ENCODE peak calls at places on chromosome 19, in four cellular contexts. One of them, this sample, is unnamed. For H3K4me1, H3K9me3 and H3K27me3, the result is how much of the 10 kb centered on the place peaks cover.

GRCh38 chr19:13840751-13841338 is 36.1 kb upstream of the NANOS3 start:
- DNase-seq in neural progenitor cell: no peak
- DNase-seq in neuronal stem cell: no peak
- DNase-seq in right cardiac atrium: no peak
- DNase-seq in this sample: no peak

GRCh38 chr19:30254214-30254613 is 118.0 kb upstream of the ZNF536 start:
- DNase-seq in neural progenitor cell: no peak
- DNase-seq in neuronal stem cell: no peak
- DNase-seq in right cardiac atrium: no peak
- DNase-seq in this sample: no peak

GRCh38 chr19:3509566-3509989 is 3.5 kb downstream of the FZR1 start:
- DNase-seq in neuronal stem cell: no peak
- DNase-seq in neural progenitor cell: no peak
- DNase-seq in right cardiac atrium: no peak
- DNase-seq in this sample: no peak

GRCh38 chr19:18629166-18630088 is 7.4 kb upstream of the KLHL26 start:
- DNase-seq in neural progenitor cell: peak
- DNase-seq in right cardiac atrium: peak
- DNase-seq in neuronal stem cell: no peak
- DNase-seq in this sample: no peak

GRCh38 chr19:41641879-41642485 is 15.1 kb upstream of the CEACAM4 start:
- DNase-seq in right cardiac atrium: no peak
- DNase-seq in neuronal stem cell: peak
- DNase-seq in neural progenitor cell: peak
- DNase-seq in this sample: peak

GRCh38 chr19:8109890-8110662 is 39.3 kb downstream of the FBN3 start:
- DNase-seq in neural progenitor cell: no peak
- DNase-seq in right cardiac atrium: no peak
- DNase-seq in neuronal stem cell: no peak
- DNase-seq in this sample: no peak

GRCh38 chr19:2640563-2641331 is 61.7 kb downstream of the GNG7 start:
- DNase-seq in right cardiac atrium: no peak
- DNase-seq in neuronal stem cell: no peak
- DNase-seq in neural progenitor cell: no peak
- DNase-seq in this sample: no peak

GRCh38 chr19:30371960-30372824 is at the start of gene ZNF536:
- DNase-seq in neural progenitor cell: peak
- DNase-seq in neuronal stem cell: no peak
- DNase-seq in right cardiac atrium: no peak
- DNase-seq in this sample: no peak

GRCh38 chr19:30225615-30226463 is 146.3 kb upstream of the ZNF536 start:
- DNase-seq in neuronal stem cell: no peak
- DNase-seq in right cardiac atrium: no peak
- DNase-seq in neural progenitor cell: peak
- DNase-seq in this sample: no peak

GRCh38 chr19:6239401-6239844 is 40.4 kb downstream of the MLLT1 start:
- DNase-seq in neural progenitor cell: no peak
- DNase-seq in right cardiac atrium: peak
- DNase-seq in neuronal stem cell: no peak
- DNase-seq in this sample: no peak

GRCh38 chr19:6241680-6242079 is 38.1 kb downstream of the MLLT1 start:
- DNase-seq in neuronal stem cell: no peak
- DNase-seq in neural progenitor cell: no peak
- DNase-seq in right cardiac atrium: peak
- DNase-seq in this sample: no peak

GRCh38 chr19:6239871-6240676 is 39.7 kb downstream of the MLLT1 start:
- DNase-seq in neuronal stem cell: no peak
- DNase-seq in neural progenitor cell: peak
- DNase-seq in right cardiac atrium: peak
- DNase-seq in this sample: no peak

GRCh38 chr19:6241056-6241455 is 38.7 kb downstream of the MLLT1 start:
- DNase-seq in right cardiac atrium: no peak
- DNase-seq in neuronal stem cell: no peak
- DNase-seq in neural progenitor cell: no peak
- DNase-seq in this sample: no peak

DNA sequence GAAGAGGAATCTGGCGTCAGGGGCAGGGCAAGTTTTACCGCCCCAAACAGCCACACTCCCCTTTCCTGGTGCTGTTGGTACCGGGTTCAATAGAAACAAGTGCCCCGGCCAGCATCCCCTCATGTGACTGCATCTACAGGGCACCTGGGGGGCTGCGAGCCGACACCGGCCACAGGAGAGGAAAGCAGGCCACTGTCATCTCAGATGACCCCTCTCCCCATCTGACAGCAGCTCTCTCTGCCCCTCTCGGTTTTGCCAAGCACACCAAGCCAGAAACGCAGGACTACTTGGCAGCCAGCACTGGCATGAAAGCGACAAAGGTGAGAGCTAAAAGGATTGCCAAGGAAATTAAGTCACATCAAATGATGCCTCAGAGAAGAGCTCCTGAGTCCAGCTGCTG is 37.1 kb downstream of the MLLT1 start:
- DNase-seq in neural progenitor cell: no peak
- DNase-seq in neuronal stem cell: no peak
- DNase-seq in right cardiac atrium: no peak
- DNase-seq in this sample: no peak
- H3K4me1 ChIP-seq in neural progenitor cell: under half
- H3K4me1 ChIP-seq in neuronal stem cell: under half
- H3K4me1 ChIP-seq in right cardiac atrium: under half
- H3K4me1 ChIP-seq in this sample: under half

GRCh38 chr19:1154731-1155351 is 19.2 kb downstream of the SBNO2 start:
- DNase-seq in neural progenitor cell: no peak
- DNase-seq in right cardiac atrium: peak
- DNase-seq in neuronal stem cell: no peak
- DNase-seq in this sample: no peak

GRCh38 chr19:1157931-1158884 is 15.9 kb downstream of the SBNO2 start:
- DNase-seq in neuronal stem cell: no peak
- DNase-seq in neural progenitor cell: no peak
- DNase-seq in right cardiac atrium: peak
- DNase-seq in this sample: no peak

GRCh38 chr19:1156830-1157615 is 17.0 kb downstream of the SBNO2 start:
- DNase-seq in neuronal stem cell: no peak
- DNase-seq in neural progenitor cell: no peak
- DNase-seq in right cardiac atrium: peak
- DNase-seq in this sample: no peak

GRCh38 chr19:1155352-1156304 is 18.4 kb downstream of the SBNO2 start:
- DNase-seq in right cardiac atrium: peak
- DNase-seq in neuronal stem cell: no peak
- DNase-seq in neural progenitor cell: no peak
- DNase-seq in this sample: no peak

DNA sequence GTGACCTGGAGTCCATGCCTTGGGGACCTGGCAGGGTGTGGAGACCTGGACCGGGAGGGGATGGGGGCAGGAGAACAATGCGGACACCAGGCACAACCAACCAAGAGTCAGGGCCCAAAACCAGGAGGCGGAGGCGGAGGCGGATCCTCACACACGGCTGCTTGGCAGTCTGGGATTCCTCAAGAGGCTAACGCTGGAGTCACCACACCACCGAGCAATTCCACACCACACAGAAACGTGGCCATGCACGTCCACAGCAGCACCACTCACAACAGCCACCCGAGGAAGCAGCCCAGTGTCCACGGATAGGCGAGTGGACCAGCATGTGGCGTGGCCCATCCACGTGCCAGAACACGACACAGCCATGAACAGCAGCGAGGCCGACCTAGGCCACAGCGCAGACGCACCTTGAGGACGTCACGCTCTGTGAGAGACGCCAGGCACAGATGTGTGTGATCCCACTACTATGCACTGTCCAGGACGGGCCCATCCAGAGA is 17.7 kb downstream of the SBNO2 start:
- DNase-seq in right cardiac atrium: peak
- DNase-seq in neural progenitor cell: no peak
- DNase-seq in neuronal stem cell: no peak
- DNase-seq in this sample: no peak
- H3K9me3 ChIP-seq in right cardiac atrium: under half
- H3K9me3 ChIP-seq in neural progenitor cell: under half
- H3K9me3 ChIP-seq in neuronal stem cell: under half
- H3K9me3 ChIP-seq in this sample: under half

GRCh38 chr19:38402967-38403674 is at the start of gene FAM98C:
- DNase-seq in neuronal stem cell: peak
- DNase-seq in right cardiac atrium: peak
- DNase-seq in neural progenitor cell: peak
- DNase-seq in this sample: peak

GRCh38 chr19:38399537-38399936 is 3.4 kb upstream of the FAM98C start:
- DNase-seq in right cardiac atrium: no peak
- DNase-seq in neural progenitor cell: no peak
- DNase-seq in neuronal stem cell: no peak
- DNase-seq in this sample: no peak

GRCh38 chr19:38402623-38402966 is 298 bp upstream of the FAM98C start:
- DNase-seq in neuronal stem cell: no peak
- DNase-seq in right cardiac atrium: no peak
- DNase-seq in neural progenitor cell: no peak
- DNase-seq in this sample: no peak

GRCh38 chr19:38400361-38400760 is 2.5 kb upstream of the FAM98C start:
- DNase-seq in neuronal stem cell: no peak
- DNase-seq in neural progenitor cell: no peak
- DNase-seq in right cardiac atrium: no peak
- DNase-seq in this sample: no peak

DNA sequence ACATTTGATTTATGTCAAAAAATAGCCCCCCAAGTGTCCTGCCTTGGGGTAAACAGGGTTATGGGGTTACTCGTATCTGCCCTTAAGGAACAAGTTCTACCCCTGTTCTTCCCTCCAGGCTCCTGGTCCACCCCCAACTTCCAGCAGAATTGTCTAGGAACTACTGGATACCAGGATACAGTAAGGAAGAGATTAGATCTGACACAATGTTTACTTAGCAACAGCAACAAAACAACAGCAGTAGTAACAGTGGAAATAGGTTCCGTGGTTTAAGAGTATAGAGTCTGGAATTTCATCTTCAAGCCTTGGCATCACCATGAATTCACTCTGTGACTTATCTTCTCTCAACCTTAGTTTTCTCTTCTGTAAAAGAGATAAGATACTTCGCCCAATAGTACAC is 1.7 kb upstream of the FAM98C start:
- DNase-seq in neural progenitor cell: no peak
- DNase-seq in neuronal stem cell: no peak
- DNase-seq in right cardiac atrium: no peak
- DNase-seq in this sample: no peak
- H3K27me3 ChIP-seq in neural progenitor cell: under half
- H3K27me3 ChIP-seq in neuronal stem cell: under half
- H3K27me3 ChIP-seq in right cardiac atrium: under half
- H3K27me3 ChIP-seq in this sample: under half

GRCh38 chr19:44747739-44748425 is 626 bp upstream of the BCL3 start:
- DNase-seq in neural progenitor cell: peak
- DNase-seq in right cardiac atrium: peak
- DNase-seq in neuronal stem cell: no peak
- DNase-seq in this sample: no peak

GRCh38 chr19:44748426-44749254 is at the start of gene BCL3:
- DNase-seq in neural progenitor cell: peak
- DNase-seq in neuronal stem cell: no peak
- DNase-seq in right cardiac atrium: peak
- DNase-seq in this sample: peak

GRCh38 chr19:44745887-44746600 is 2.5 kb upstream of the BCL3 start:
- DNase-seq in neural progenitor cell: no peak
- DNase-seq in neuronal stem cell: no peak
- DNase-seq in right cardiac atrium: no peak
- DNase-seq in this sample: no peak

GRCh38 chr19:44746616-44746945 is 1.9 kb upstream of the BCL3 start:
- DNase-seq in neuronal stem cell: no peak
- DNase-seq in neural progenitor cell: no peak
- DNase-seq in right cardiac atrium: no peak
- DNase-seq in this sample: no peak

DNA sequence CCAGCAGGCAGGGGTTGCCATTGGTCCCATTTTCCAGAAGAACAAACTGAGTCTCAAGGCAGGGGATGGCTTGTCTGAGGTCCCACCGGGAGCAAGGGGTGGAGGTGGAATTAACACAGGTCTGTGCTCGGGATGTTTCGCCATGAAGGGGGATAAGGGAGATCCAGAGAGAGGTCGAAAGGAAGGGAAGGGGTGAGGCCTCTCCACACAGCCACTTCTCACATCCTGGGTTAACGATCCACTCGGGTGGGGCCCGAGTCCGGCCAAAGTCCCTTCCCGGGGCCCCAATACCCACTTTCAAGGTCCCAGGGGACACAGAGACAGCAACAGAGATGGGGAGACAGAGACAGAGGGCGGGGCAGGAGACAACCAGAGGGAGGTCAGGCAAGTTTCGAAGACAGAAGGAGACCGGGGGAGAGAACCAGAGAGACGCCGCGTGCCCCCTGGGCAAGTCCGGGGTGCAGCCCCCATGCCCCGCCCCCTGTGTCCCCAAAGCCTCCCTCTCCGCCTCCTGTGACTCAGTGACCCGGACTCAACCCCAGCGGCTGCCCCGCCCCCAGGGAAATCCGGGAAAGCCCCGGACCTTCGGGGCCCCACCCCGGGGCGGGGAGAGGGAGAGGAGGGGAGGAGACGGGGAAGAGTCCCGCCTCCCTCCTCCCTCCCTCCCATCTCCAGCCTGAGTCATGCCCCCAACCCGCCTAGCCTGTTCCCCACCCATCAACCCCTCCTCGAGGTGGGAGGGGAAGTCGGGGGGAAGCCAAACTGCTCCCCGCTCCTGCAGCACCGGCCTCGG is 1.4 kb upstream of the BCL3 start:
- DNase-seq in right cardiac atrium: peak
- DNase-seq in neuronal stem cell: peak
- DNase-seq in neural progenitor cell: peak
- DNase-seq in this sample: peak
- H3K4me1 ChIP-seq in right cardiac atrium: under half
- H3K4me1 ChIP-seq in neuronal stem cell: under half
- H3K4me1 ChIP-seq in neural progenitor cell: under half
- H3K4me1 ChIP-seq in this sample: under half

DNA sequence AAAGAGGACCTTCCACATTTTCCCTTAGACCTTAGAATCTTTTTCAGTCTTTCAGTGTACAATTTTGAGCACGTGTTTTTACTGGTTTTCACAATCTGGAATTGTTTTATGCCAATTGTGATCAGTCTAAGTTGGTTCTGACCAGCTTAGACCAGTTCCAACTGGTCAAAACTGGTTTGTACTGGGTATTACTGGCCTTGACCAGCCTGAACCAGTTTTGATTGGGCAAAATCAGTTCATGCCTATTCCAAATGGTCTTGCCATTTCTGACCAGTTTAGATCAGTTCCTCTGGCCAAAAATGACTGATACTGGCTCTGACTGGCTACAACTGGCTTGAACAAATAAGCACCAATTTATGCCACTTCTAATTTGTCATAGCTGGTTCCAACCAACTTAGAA is 36.4 kb downstream of the ZNF585A start:
- DNase-seq in neural progenitor cell: no peak
- DNase-seq in neuronal stem cell: no peak
- DNase-seq in right cardiac atrium: no peak
- DNase-seq in this sample: no peak
- H3K9me3 ChIP-seq in neural progenitor cell: under half
- H3K9me3 ChIP-seq in neuronal stem cell: half or more
- H3K9me3 ChIP-seq in right cardiac atrium: under half
- H3K9me3 ChIP-seq in this sample: half or more

GRCh38 chr19:35830986-35831385 is 18.3 kb upstream of the PRODH2 start:
- DNase-seq in right cardiac atrium: no peak
- DNase-seq in neuronal stem cell: no peak
- DNase-seq in neural progenitor cell: no peak
- DNase-seq in this sample: no peak
- H3K27me3 ChIP-seq in right cardiac atrium: under half
- H3K27me3 ChIP-seq in neuronal stem cell: under half
- H3K27me3 ChIP-seq in neural progenitor cell: half or more
- H3K27me3 ChIP-seq in this sample: under half

This sample was measured in CD4-positive, CD25-positive, alpha-beta regulatory T cell.